ENCODE peak calls at places on chromosomes 4 and X, in four cellular contexts. M, A, T and V are unnamed samples.

GRCh38 chrX:49995021-49995731 is 72.8 kb downstream of the CLCN5 start:
- DNase-seq in M (no peak), A (no peak), T (no peak), V (no peak)

GRCh38 chr4:38085394-38086150 is 125.4 kb downstream of the PTTG2 start:
- DNase-seq in M (no peak), A (no peak), T (no peak), V (no peak)

GRCh38 chr4:89836897-89837384 is at the start of gene SNCA:
- DNase-seq in M (peak; percentile 51), A (no peak), T (no peak), V (peak; percentile 52)

GRCh38 chr4:106019771-106020170 is 124.5 kb downstream of the NPNT start:
- DNase-seq in M (no peak), A (no peak), T (no peak), V (no peak)

GRCh38 chrX:24874604-24875247 is 141.0 kb downstream of the ARX start:
- DNase-seq in M (no peak), A (no peak), T (no peak), V (no peak)

GRCh38 chrX:134948333-134949241 is 42.2 kb upstream of the SMIM10 start:
- DNase-seq in M (no peak), A (no peak), T (no peak), V (no peak)

GRCh38 chr4:108051343-108051742 is 61.7 kb downstream of the HADH start:
- DNase-seq in M (no peak), A (no peak), T (no peak), V (no peak)

GRCh38 chr4:145231906-145232700 is 51.7 kb upstream of the OTUD4 start:
- DNase-seq in M (no peak), A (no peak), T (no peak), V (no peak)

GRCh38 chr4:113996599-113997177 is 17.2 kb upstream of the ARSJ start:
- DNase-seq in M (no peak), A (no peak), T (no peak), V (no peak)

GRCh38 chr4:176499518-176499917 is 179.8 kb downstream of the SPCS3 start:
- DNase-seq in M (no peak), A (no peak), T (no peak), V (no peak)

GRCh38 chr4:54677416-54677815 is 19.7 kb downstream of the KIT start:
- DNase-seq in M (no peak), A (no peak), T (no peak), V (no peak)

GRCh38 chr4:145736241-145736831 is 56.4 kb downstream of the C4orf51 start:
- DNase-seq in M (no peak), A (no peak), T (no peak), V (no peak)

GRCh38 chr4:70705146-70705855 is 16.5 kb upstream of the RUFY3 start:
- DNase-seq in M (peak; percentile 65), A (peak; percentile 57), T (peak; percentile 63), V (no peak)

GRCh38 chr4:175469519-175469918 is 342.5 kb downstream of the GPM6A start:
- DNase-seq in M (no peak), A (no peak), T (no peak), V (no peak)